ENCODE peak calls at places on chromosomes 11 and 22, in six cellular contexts. U is HL-60; O is tibial artery; A is CD4-positive, alpha-beta T cell; C is GM23338; G is adrenal gland. I is an unnamed sample.

GRCh38 chr22:50620861-50621490 is 7.0 kb downstream of the ARSA start:
- DNase-seq in U (no peak), O (peak), A (peak), C (no peak), G (no peak), I (no peak)

GRCh38 chr22:46641829-46642266 is 21.7 kb downstream of the GRAMD4 start:
- DNase-seq in U (no peak), O (no peak), A (no peak), C (no peak), G (no peak), I (no peak)

GRCh38 chr22:23243006-23243573 is 62.8 kb downstream of the BCR start:
- DNase-seq in U (no peak), O (no peak), A (peak), C (peak), G (no peak), I (no peak)

GRCh38 chr22:23278883-23279675 is 98.8 kb downstream of the BCR start:
- DNase-seq in U (no peak), O (no peak), A (no peak), C (no peak), G (no peak), I (no peak)

GRCh38 chr22:38066381-38067027 is 9.3 kb downstream of the PICK1 start:
- DNase-seq in U (no peak), O (no peak), A (no peak), C (no peak), G (no peak), I (no peak)

GRCh38 chr11:8832571-8833260 is 78.3 kb upstream of the AKIP1 start:
- DNase-seq in U (no peak), O (no peak), A (no peak), C (peak), G (no peak), I (no peak)

GRCh38 chr11:9716275-9717039 is 52.6 kb downstream of the SWAP70 start:
- DNase-seq in U (peak), O (no peak), A (no peak), C (no peak), G (peak), I (peak)

GRCh38 chr22:27407369-27407985 is 394.1 kb downstream of the MN1 start:
- DNase-seq in U (no peak), O (no peak), A (no peak), C (peak), G (no peak), I (no peak)

GRCh38 chr11:72600557-72600956 is 73.7 kb downstream of the PDE2A start:
- DNase-seq in U (no peak), O (no peak), A (no peak), C (no peak), G (no peak), I (no peak)

GRCh38 chr11:106642331-106642730 is 375.9 kb downstream of the GUCY1A2 start:
- DNase-seq in U (no peak), O (no peak), A (no peak), C (no peak), G (no peak), I (no peak)

GRCh38 chr11:83508804-83509203 is 222.6 kb upstream of the CCDC90B start:
- DNase-seq in U (peak), O (no peak), A (no peak), C (no peak), G (no peak), I (no peak)

GRCh38 chr11:118618991-118619375 is 11.6 kb downstream of the PHLDB1 start:
- DNase-seq in U (no peak), O (peak), A (no peak), C (no peak), G (no peak), I (peak)

GRCh38 chr22:33555814-33556522 is 364.3 kb downstream of the LARGE1 start:
- DNase-seq in U (no peak), O (no peak), A (no peak), C (no peak), G (no peak), I (no peak)

GRCh38 chr22:37371491-37371890 is 55.8 kb downstream of the ELFN2 start:
- DNase-seq in U (no peak), O (no peak), A (no peak), C (no peak), G (no peak), I (no peak)

GRCh38 chr11:103727262-103727661 is 309.2 kb upstream of the DDI1 start:
- DNase-seq in U (no peak), O (no peak), A (no peak), C (no peak), G (no peak), I (no peak)

GRCh38 chr11:117195208-117195607 is 4.0 kb upstream of the TAGLN start:
- DNase-seq in U (no peak), O (no peak), A (no peak), C (no peak), G (peak), I (no peak)

GRCh38 chr11:121352301-121352891 is 59.8 kb downstream of the SC5D start:
- DNase-seq in U (no peak), O (no peak), A (no peak), C (no peak), G (no peak), I (no peak)

GRCh38 chr11:67117667-67118058 is 1.4 kb upstream of the KDM2A start:
- DNase-seq in U (no peak), O (peak), A (peak), C (peak), G (peak), I (no peak)

GRCh38 chr11:10314199-10315072 is 9.6 kb downstream of the ADM start:
- DNase-seq in U (peak), O (no peak), A (no peak), C (peak), G (peak), I (peak)

GRCh38 chr11:8728566-8728965 is 46.0 kb downstream of the RPL27A start:
- DNase-seq in U (no peak), O (no peak), A (no peak), C (no peak), G (peak), I (peak)

GRCh38 chr22:49855491-49855911 is 1.9 kb downstream of the ZBED4 start:
- DNase-seq in U (no peak), O (no peak), A (no peak), C (no peak), G (no peak), I (no peak)

GRCh38 chr11:120489799-120490198 is 21.7 kb upstream of the GRIK4 start:
- DNase-seq in U (no peak), O (no peak), A (no peak), C (no peak), G (no peak), I (no peak)

GRCh38 chr11:70572974-70573260 is 174.6 kb downstream of the CTTN start:
- DNase-seq in U (no peak), O (peak), A (no peak), C (no peak), G (no peak), I (no peak)

GRCh38 chr11:65477271-65478029 is 21.4 kb upstream of the MALAT1 start:
- DNase-seq in U (peak), O (peak), A (peak), C (peak), G (peak), I (peak)

GRCh38 chr11:10366568-10367331 is 61.9 kb downstream of the ADM start:
- DNase-seq in U (peak), O (peak), A (peak), C (peak), G (peak), I (peak)

GRCh38 chr11:10878408-10879214 is 20.8 kb upstream of the ZBED5 start:
- DNase-seq in U (peak), O (no peak), A (no peak), C (peak), G (no peak), I (peak)

GRCh38 chr11:15911377-15912044 is 444.8 kb downstream of the SOX6 start:
- DNase-seq in U (peak), O (peak), A (no peak), C (no peak), G (peak), I (no peak)

GRCh38 chr11:13114566-13115465 is 105.7 kb downstream of the RASSF10 start:
- DNase-seq in U (no peak), O (no peak), A (no peak), C (peak), G (no peak), I (no peak)

GRCh38 chr22:48841881-48842582 is 985.6 kb downstream of the BRD1 start:
- DNase-seq in U (no peak), O (no peak), A (no peak), C (no peak), G (no peak), I (no peak)

GRCh38 chr22:38083931-38084631 is at the start of gene SLC16A8:
- DNase-seq in U (no peak), O (no peak), A (no peak), C (peak), G (no peak), I (no peak)

GRCh38 chr11:58070585-58070984 is 39.8 kb downstream of the OR6Q1 start:
- DNase-seq in U (no peak), O (no peak), A (no peak), C (no peak), G (no peak), I (no peak)

GRCh38 chr11:118312328-118312727 is 7.8 kb downstream of the CD3E start:
- DNase-seq in U (no peak), O (no peak), A (no peak), C (no peak), G (no peak), I (no peak)

GRCh38 chr11:73058989-73059674 is 83.0 kb downstream of the FCHSD2 start:
- DNase-seq in U (no peak), O (no peak), A (no peak), C (no peak), G (no peak), I (no peak)

GRCh38 chr11:34443136-34443535 is 4.4 kb downstream of the CAT start:
- DNase-seq in U (no peak), O (no peak), A (no peak), C (no peak), G (no peak), I (no peak)

GRCh38 chr11:71937826-71938225 is 9.0 kb downstream of the RNF121 start:
- DNase-seq in U (no peak), O (peak), A (no peak), C (no peak), G (peak), I (no peak)

GRCh38 chr11:8060801-8061554 is 20.0 kb upstream of the TUB start:
- DNase-seq in U (no peak), O (no peak), A (no peak), C (no peak), G (no peak), I (peak)

GRCh38 chr11:55503449-55503848 is 50.8 kb upstream of the OR4C15 start:
- DNase-seq in U (no peak), O (no peak), A (no peak), C (peak), G (no peak), I (no peak)
- TF ChIP-seq CTCF in U (no peak), O (no peak), A (no peak), C (no peak), G (no peak), I (no peak)

GRCh38 chr11:26993965-26994446 is at the start of gene FIBIN:
- DNase-seq in U (no peak), O (peak), A (no peak), C (peak), G (no peak), I (peak)
- TF ChIP-seq CTCF in U (no peak), O (no peak), A (no peak), C (no peak), G (no peak), I (peak)

DNA sequence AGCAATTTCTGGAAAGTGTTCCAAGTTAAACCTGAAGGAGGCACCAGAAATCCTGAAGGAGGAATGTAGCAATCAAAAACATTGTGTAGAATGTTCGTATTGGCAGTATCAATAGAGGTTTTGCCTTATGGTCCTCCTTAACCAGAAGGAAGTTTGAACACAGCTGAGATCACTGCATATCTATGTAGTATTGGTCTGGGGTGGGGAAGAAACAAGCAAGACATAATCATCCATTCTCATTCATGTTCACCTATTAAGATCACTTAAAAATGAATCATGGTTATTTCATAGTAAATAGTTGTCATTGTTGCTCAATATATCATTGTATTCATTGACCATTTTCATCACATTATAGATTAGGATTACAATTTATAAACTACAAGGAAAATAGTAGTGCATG is 160.5 kb downstream of the DDX10 start:
- DNase-seq in U (no peak), O (no peak), A (no peak), C (no peak), G (no peak), I (no peak)
- TF ChIP-seq CTCF in U (no peak), O (no peak), A (no peak), C (no peak), G (no peak), I (no peak)

DNA sequence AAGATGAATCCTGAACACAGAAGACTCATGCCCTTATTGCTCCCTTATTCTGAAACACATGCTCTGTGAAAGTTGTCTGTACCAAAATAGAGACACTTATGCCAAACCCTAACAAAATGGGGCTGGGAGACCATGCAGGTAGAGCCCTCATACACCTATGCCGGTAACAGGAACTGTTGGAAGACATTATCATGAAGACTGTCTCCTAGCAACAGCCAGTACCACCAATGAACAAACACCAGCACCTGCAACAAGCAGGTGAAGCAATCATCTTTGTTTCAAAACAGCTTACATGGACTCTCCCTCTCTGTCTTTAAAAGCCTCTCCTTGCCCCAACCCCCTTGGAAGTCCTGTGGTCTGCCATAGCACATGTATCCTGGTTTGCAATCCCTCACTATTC is 17.2 kb downstream of the SLC5A4 start:
- DNase-seq in U (no peak), O (no peak), A (no peak), C (peak), G (no peak), I (no peak)
- TF ChIP-seq CTCF in U (no peak), O (no peak), A (no peak), C (no peak), G (no peak), I (no peak)

DNA sequence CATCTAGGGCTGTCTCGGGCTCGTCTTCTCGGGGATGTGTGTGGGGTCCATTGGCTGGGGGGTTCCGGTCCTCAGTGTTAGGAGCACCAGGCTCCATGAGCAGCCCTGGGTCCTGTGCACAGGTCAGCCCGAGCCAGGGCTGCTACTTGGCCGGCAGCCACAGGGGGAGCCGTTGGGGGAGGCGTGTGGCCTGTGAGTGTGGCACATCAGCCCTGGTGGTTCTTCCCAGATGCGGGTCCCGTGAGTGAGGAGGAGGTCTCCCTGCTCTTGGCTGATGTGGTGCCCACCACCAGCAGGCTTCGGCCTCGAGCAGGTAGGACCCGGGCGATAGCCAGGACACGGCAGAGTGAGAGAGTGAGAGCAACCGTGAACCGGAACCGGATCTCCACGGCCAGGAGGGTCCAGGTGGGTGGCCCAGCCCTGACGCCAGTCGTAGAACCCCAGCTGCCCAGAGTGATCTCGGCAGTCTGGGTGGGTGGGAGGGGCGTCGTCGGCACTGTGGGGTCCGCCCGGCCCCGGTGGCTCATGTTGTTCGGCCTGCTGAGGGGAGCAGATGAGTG is 18.5 kb downstream of the IRF7 start:
- DNase-seq in U (no peak), O (no peak), A (no peak), C (peak), G (no peak), I (no peak)
- TF ChIP-seq CTCF in U (no peak), O (no peak), A (no peak), C (peak), G (no peak), I (peak)

DNA sequence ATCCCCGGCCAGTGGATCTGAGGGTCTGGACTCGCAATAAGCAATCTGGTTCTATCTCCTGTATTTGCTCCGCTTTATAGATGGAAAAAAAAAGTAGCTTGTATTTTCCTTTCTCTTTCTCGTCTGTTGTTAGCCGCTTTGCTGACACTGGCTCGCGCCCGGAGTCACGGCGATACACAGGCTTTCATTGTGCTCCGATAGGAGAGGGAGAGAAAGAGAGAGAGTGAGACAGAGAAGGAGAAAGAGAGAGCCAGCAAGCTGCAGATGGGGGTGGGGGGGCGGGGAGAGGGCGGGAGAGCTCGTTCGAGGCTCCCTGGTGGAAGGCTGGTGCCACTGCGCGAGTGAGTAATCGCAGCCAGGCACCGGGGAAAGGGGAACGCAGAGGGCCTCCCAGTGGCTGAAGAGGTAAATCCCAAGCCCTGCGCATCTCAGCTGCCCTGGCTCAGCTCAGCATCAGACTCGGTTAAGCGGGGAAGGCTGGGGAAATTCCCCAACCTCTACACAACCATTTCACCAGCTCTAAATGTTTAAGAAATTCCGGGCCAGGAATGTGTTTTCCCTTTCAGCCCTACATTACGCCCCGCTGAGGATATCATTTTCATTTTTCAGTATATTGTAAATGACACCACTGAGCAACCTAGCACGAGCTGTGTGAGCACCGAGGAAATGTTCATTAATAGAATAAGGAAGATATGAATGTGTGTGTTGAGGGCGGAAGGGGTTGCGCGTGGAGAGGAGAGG is at the start of gene MAML2:
- DNase-seq in U (peak), O (peak), A (peak), C (peak), G (peak), I (peak)
- TF ChIP-seq CTCF in U (peak), O (peak), A (peak), C (peak), G (peak), I (peak)

GRCh38 chr11:32586576-32587190 is 3.1 kb downstream of the EIF3M start:
- DNase-seq in U (no peak), O (no peak), A (no peak), C (peak), G (peak), I (peak)
- TF ChIP-seq CTCF in U (peak), O (no peak), A (no peak), C (peak), G (no peak), I (peak)

GRCh38 chr22:40479126-40479800 is 108.9 kb downstream of the SGSM3 start:
- DNase-seq in U (no peak), O (no peak), A (no peak), C (no peak), G (no peak), I (no peak)
- TF ChIP-seq CTCF in U (no peak), O (no peak), A (peak), C (peak), G (no peak), I (no peak)

DNA sequence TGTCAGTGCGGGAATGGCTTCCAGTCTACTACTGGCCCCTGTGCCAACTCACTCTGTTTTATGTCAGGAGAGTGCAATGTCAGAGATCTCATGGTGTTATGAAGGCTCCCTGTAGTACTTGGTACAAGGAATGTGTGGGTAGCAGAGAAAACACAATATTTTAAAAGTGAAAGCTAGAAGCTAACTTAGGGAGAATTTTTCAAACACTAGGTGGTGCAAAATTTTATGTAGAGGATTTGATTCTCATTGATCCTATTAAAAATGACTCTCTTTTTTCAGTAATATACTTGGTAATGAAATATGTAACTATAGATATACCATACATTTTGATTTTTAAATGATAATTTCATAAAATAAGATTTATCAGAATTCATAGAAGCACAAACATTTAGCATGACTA is 134.7 kb downstream of the JRKL start:
- DNase-seq in U (no peak), O (no peak), A (no peak), C (no peak), G (no peak), I (peak)
- TF ChIP-seq CTCF in U (no peak), O (no peak), A (no peak), C (peak), G (peak), I (no peak)

I was measured in brain microvascular endothelial cell.